ENCODE peak calls at places on chromosomes 2 and 18, in four cellular contexts. H is GM12878, X is K562, L is HepG2. D is an unnamed sample.

GRCh38 chr2:109549016-109549595 is 64.7 kb downstream of the SEPTIN10 start:
- DNase-seq in L (no peak), H (no peak), X (no peak), D (no peak)

GRCh38 chr18:48847807-48848486 is 102.8 kb downstream of the SMAD7 start:
- DNase-seq in X (no peak), H (no peak), L (no peak), D (no peak)

GRCh38 chr2:125227843-125228392 is 1202.8 kb downstream of the CNTNAP5 start:
- DNase-seq in H (no peak), L (no peak), X (no peak), D (no peak)

GRCh38 chr2:150046211-150046610 is 441.3 kb downstream of the RND3 start:
- DNase-seq in H (no peak), L (no peak), X (no peak), D (no peak)

GRCh38 chr2:162266468-162266754 is 23.2 kb upstream of the FAP start:
- DNase-seq in L (no peak), H (no peak), X (no peak), D (no peak)

GRCh38 chr18:23451491-23451890 is 1.6 kb upstream of the RIOK3 start:
- DNase-seq in X (no peak), H (no peak), L (no peak), D (no peak)

GRCh38 chr18:23570912-23571504 is 15.3 kb downstream of the NPC1 start:
- DNase-seq in L (no peak), H (no peak), X (no peak), D (no peak)

GRCh38 chr18:44036500-44036899 is 644.2 kb upstream of the SETBP1 start:
- DNase-seq in X (no peak), L (no peak), H (no peak), D (peak; percentile 17)

GRCh38 chr2:215607790-215608189 is 171.9 kb upstream of the FN1 start:
- DNase-seq in H (no peak), L (no peak), X (no peak), D (no peak)

GRCh38 chr2:139544452-139544851 is 764.3 kb upstream of the NXPH2 start:
- DNase-seq in H (no peak), X (no peak), L (no peak), D (no peak)

GRCh38 chr2:147711031-147711430 is 133.8 kb upstream of the ACVR2A start:
- DNase-seq in H (no peak), L (no peak), X (no peak), D (no peak)

GRCh38 chr18:33900638-33901037 is 322.6 kb downstream of the ASXL3 start:
- DNase-seq in X (no peak), H (no peak), L (no peak), D (no peak)

GRCh38 chr2:151357359-151357758 is at the start of gene TNFAIP6:
- DNase-seq in L (no peak), H (no peak), X (no peak), D (no peak)

GRCh38 chr2:158999458-158999857 is 31.0 kb downstream of the TANC1 start:
- DNase-seq in H (no peak), L (peak; percentile 90), X (no peak), D (no peak)

DNA sequence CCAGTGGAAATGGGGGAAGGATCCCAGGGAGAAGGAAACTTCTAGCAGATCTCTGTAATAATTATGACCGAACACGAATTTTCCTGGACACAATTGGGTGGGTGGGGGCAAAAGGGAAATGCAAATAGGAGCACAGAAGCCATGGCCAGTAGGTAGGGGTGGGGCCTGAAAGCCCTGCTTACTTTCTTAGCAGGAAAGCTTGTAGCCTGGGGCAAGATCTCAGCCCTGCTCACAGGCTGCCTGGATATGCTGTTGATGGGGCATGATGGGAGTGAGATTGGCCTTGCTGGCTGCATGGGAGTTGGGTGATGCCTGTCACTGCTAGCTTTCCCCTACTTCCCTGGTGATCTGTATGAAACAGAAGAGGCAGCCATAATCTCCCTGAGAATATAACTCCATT is 45.9 kb upstream of the SPOPL start:
- DNase-seq in L (no peak), X (no peak), H (no peak), D (no peak)
- TF ChIP-seq CREM in L (no peak), X (no peak), H (no peak), D (no peak)

GRCh38 chr2:223247136-223247535 is 195.1 kb downstream of the KCNE4 start:
- DNase-seq in X (peak; percentile 9), H (no peak), L (peak; percentile 28), D (no peak)
- TF ChIP-seq CREM in X (no peak), H (no peak), L (no peak), D (no peak)

GRCh38 chr2:14132386-14132785 is 500.1 kb upstream of the LRATD1 start:
- DNase-seq in L (no peak), H (no peak), X (no peak), D (no peak)
- TF ChIP-seq CREM in L (no peak), H (no peak), X (no peak), D (no peak)

GRCh38 chr2:202765435-202765834 is 106.1 kb downstream of the ICA1L start:
- DNase-seq in X (no peak), L (no peak), H (no peak), D (no peak)

GRCh38 chr2:202764991-202765390 is 106.6 kb downstream of the ICA1L start:
- DNase-seq in L (no peak), X (no peak), H (no peak), D (no peak)

GRCh38 chr2:202760848-202761247 is 110.7 kb downstream of the ICA1L start:
- DNase-seq in L (no peak), X (no peak), H (no peak), D (no peak)

GRCh38 chr2:202758638-202759037 is 112.9 kb downstream of the ICA1L start:
- DNase-seq in X (no peak), L (no peak), H (no peak), D (no peak)

GRCh38 chr2:202762546-202762945 is 109.0 kb downstream of the ICA1L start:
- DNase-seq in X (no peak), L (no peak), H (no peak), D (no peak)
- TF ChIP-seq CREM in X (no peak), L (no peak), H (no peak), D (no peak)

GRCh38 chr2:222298311-222299150 is at the start of gene PAX3:
- DNase-seq in H (no peak), X (no peak), L (no peak), D (no peak)
- TF ChIP-seq CREM in H (no peak), X (no peak), L (no peak), D (no peak)

GRCh38 chr2:126707191-126707590 is 51.2 kb downstream of the GYPC start:
- DNase-seq in X (no peak), L (no peak), H (no peak), D (no peak)

GRCh38 chr2:126703311-126703710 is 47.4 kb downstream of the GYPC start:
- DNase-seq in H (no peak), L (no peak), X (no peak), D (no peak)

GRCh38 chr2:126700677-126701076 is 44.7 kb downstream of the GYPC start:
- DNase-seq in X (no peak), L (no peak), H (no peak), D (no peak)

GRCh38 chr2:126707941-126708340 is 52.0 kb downstream of the GYPC start:
- DNase-seq in L (no peak), X (no peak), H (no peak), D (no peak)

GRCh38 chr2:126704434-126705165 is 48.6 kb downstream of the GYPC start:
- DNase-seq in H (no peak), L (no peak), X (no peak), D (no peak)
- TF ChIP-seq CREM in H (no peak), L (no peak), X (no peak), D (no peak)

GRCh38 chr2:188970201-188970600 is 4.0 kb upstream of the COL3A1 start:
- DNase-seq in X (no peak), H (no peak), L (no peak), D (no peak)

GRCh38 chr2:188966079-188966571 is 8.0 kb upstream of the COL3A1 start:
- DNase-seq in L (no peak), X (no peak), H (no peak), D (no peak)

GRCh38 chr2:188966728-188967127 is 7.4 kb upstream of the COL3A1 start:
- DNase-seq in H (no peak), X (no peak), L (no peak), D (no peak)

GRCh38 chr2:188971316-188971930 is 2.8 kb upstream of the COL3A1 start:
- DNase-seq in X (no peak), H (no peak), L (no peak), D (no peak)

GRCh38 chr2:188969236-188970032 is 4.7 kb upstream of the COL3A1 start:
- DNase-seq in H (no peak), X (no peak), L (no peak), D (no peak)
- TF ChIP-seq CREM in H (no peak), X (no peak), L (no peak), D (no peak)

GRCh38 chr2:64362562-64363026 is 91.4 kb upstream of the LGALSL start:
- DNase-seq in X (no peak), H (no peak), L (no peak), D (no peak)
- TF ChIP-seq CREM in X (no peak), H (no peak), L (no peak), D (no peak)

GRCh38 chr2:132477962-132478361 is 61.4 kb downstream of the GPR39 start:
- DNase-seq in H (no peak), X (no peak), L (no peak), D (no peak)
- TF ChIP-seq CREM in H (no peak), X (no peak), L (no peak), D (no peak)

GRCh38 chr18:9766076-9766481 is 58.0 kb downstream of the RAB31 start:
- DNase-seq in H (no peak), L (no peak), X (no peak), D (no peak)
- TF ChIP-seq CREM in H (no peak), L (no peak), X (no peak), D (no peak)